ENCODE peak calls at places on chromosomes 12 and 14, in six cellular contexts. One of them, this sample, is unnamed.
A peak's percentile ranks its signal among the peaks of the same experiment; 100 is the strongest.

GRCh38 chr12:57276935-57277563 is 26.1 kb upstream of the STAC3 start:
- DNase-seq in BJ: no peak
- DNase-seq in AG10803: peak; percentile 25
- DNase-seq in activated CD8-positive, alpha-beta memory T cell treated with anti-CD3 and anti-CD28 coated beads, Interleukin-2, amount 50 U/mL, for 4 hours: no peak
- DNase-seq in stimulated activated CD4-positive, alpha-beta T cell treated with anti-CD3 and anti-CD28 coated beads, Interleukin-2, amount 100 ng/mL, for 24 hours: no peak
- DNase-seq in GM04504: no peak
- DNase-seq in this sample: no peak

GRCh38 chr12:10361622-10362021 is 28.2 kb downstream of the KLRK1 start:
- DNase-seq in AG10803: peak; percentile 29
- DNase-seq in GM04504: no peak
- DNase-seq in BJ: no peak
- DNase-seq in stimulated activated CD4-positive, alpha-beta T cell treated with anti-CD3 and anti-CD28 coated beads, Interleukin-2, amount 100 ng/mL, for 24 hours: no peak
- DNase-seq in activated CD8-positive, alpha-beta memory T cell treated with anti-CD3 and anti-CD28 coated beads, Interleukin-2, amount 50 U/mL, for 4 hours: no peak
- DNase-seq in this sample: peak; percentile 16

GRCh38 chr14:55084648-55085441 is 33.4 kb downstream of the MAPK1IP1L start:
- DNase-seq in stimulated activated CD4-positive, alpha-beta T cell treated with anti-CD3 and anti-CD28 coated beads, Interleukin-2, amount 100 ng/mL, for 24 hours: no peak
- DNase-seq in GM04504: no peak
- DNase-seq in BJ: no peak
- DNase-seq in activated CD8-positive, alpha-beta memory T cell treated with anti-CD3 and anti-CD28 coated beads, Interleukin-2, amount 50 U/mL, for 4 hours: no peak
- DNase-seq in AG10803: no peak
- DNase-seq in this sample: no peak

GRCh38 chr14:62847168-62847567 is 198.1 kb downstream of the KCNH5 start:
- DNase-seq in activated CD8-positive, alpha-beta memory T cell treated with anti-CD3 and anti-CD28 coated beads, Interleukin-2, amount 50 U/mL, for 4 hours: no peak
- DNase-seq in BJ: no peak
- DNase-seq in GM04504: no peak
- DNase-seq in AG10803: no peak
- DNase-seq in stimulated activated CD4-positive, alpha-beta T cell treated with anti-CD3 and anti-CD28 coated beads, Interleukin-2, amount 100 ng/mL, for 24 hours: no peak
- DNase-seq in this sample: no peak

GRCh38 chr14:105364100-105364708 is 34.1 kb upstream of the TEX22 start:
- DNase-seq in GM04504: peak; percentile 37
- DNase-seq in activated CD8-positive, alpha-beta memory T cell treated with anti-CD3 and anti-CD28 coated beads, Interleukin-2, amount 50 U/mL, for 4 hours: peak; percentile 51
- DNase-seq in BJ: peak; percentile 44
- DNase-seq in stimulated activated CD4-positive, alpha-beta T cell treated with anti-CD3 and anti-CD28 coated beads, Interleukin-2, amount 100 ng/mL, for 24 hours: peak; percentile 30
- DNase-seq in AG10803: peak; percentile 73
- DNase-seq in this sample: no peak

GRCh38 chr12:51695241-51696010 is 104.4 kb downstream of the SCN8A start:
- DNase-seq in activated CD8-positive, alpha-beta memory T cell treated with anti-CD3 and anti-CD28 coated beads, Interleukin-2, amount 50 U/mL, for 4 hours: no peak
- DNase-seq in AG10803: peak; percentile 82
- DNase-seq in stimulated activated CD4-positive, alpha-beta T cell treated with anti-CD3 and anti-CD28 coated beads, Interleukin-2, amount 100 ng/mL, for 24 hours: no peak
- DNase-seq in BJ: peak; percentile 35
- DNase-seq in GM04504: peak; percentile 26
- DNase-seq in this sample: no peak

GRCh38 chr12:112321277-112321676 is 61.0 kb downstream of the HECTD4 start:
- DNase-seq in BJ: no peak
- DNase-seq in AG10803: no peak
- DNase-seq in stimulated activated CD4-positive, alpha-beta T cell treated with anti-CD3 and anti-CD28 coated beads, Interleukin-2, amount 100 ng/mL, for 24 hours: no peak
- DNase-seq in activated CD8-positive, alpha-beta memory T cell treated with anti-CD3 and anti-CD28 coated beads, Interleukin-2, amount 50 U/mL, for 4 hours: no peak
- DNase-seq in GM04504: no peak
- DNase-seq in this sample: no peak

GRCh38 chr14:102605026-102605425 is 12.6 kb downstream of the RCOR1 start:
- DNase-seq in AG10803: no peak
- DNase-seq in GM04504: no peak
- DNase-seq in stimulated activated CD4-positive, alpha-beta T cell treated with anti-CD3 and anti-CD28 coated beads, Interleukin-2, amount 100 ng/mL, for 24 hours: no peak
- DNase-seq in BJ: no peak
- DNase-seq in activated CD8-positive, alpha-beta memory T cell treated with anti-CD3 and anti-CD28 coated beads, Interleukin-2, amount 50 U/mL, for 4 hours: no peak
- DNase-seq in this sample: peak; percentile 46

GRCh38 chr12:58803893-58804292 is 116.4 kb downstream of the LRIG3 start:
- DNase-seq in activated CD8-positive, alpha-beta memory T cell treated with anti-CD3 and anti-CD28 coated beads, Interleukin-2, amount 50 U/mL, for 4 hours: no peak
- DNase-seq in stimulated activated CD4-positive, alpha-beta T cell treated with anti-CD3 and anti-CD28 coated beads, Interleukin-2, amount 100 ng/mL, for 24 hours: no peak
- DNase-seq in AG10803: peak; percentile 85
- DNase-seq in GM04504: peak; percentile 60
- DNase-seq in BJ: peak; percentile 54
- DNase-seq in this sample: no peak

GRCh38 chr12:124379938-124380754 is 85.3 kb downstream of the RFLNA start:
- DNase-seq in GM04504: no peak
- DNase-seq in BJ: no peak
- DNase-seq in AG10803: peak; percentile 89
- DNase-seq in stimulated activated CD4-positive, alpha-beta T cell treated with anti-CD3 and anti-CD28 coated beads, Interleukin-2, amount 100 ng/mL, for 24 hours: no peak
- DNase-seq in activated CD8-positive, alpha-beta memory T cell treated with anti-CD3 and anti-CD28 coated beads, Interleukin-2, amount 50 U/mL, for 4 hours: no peak
- DNase-seq in this sample: no peak

GRCh38 chr14:39322807-39323206 is 89.1 kb downstream of the MIA2 start:
- DNase-seq in stimulated activated CD4-positive, alpha-beta T cell treated with anti-CD3 and anti-CD28 coated beads, Interleukin-2, amount 100 ng/mL, for 24 hours: no peak
- DNase-seq in AG10803: peak; percentile 67
- DNase-seq in GM04504: no peak
- DNase-seq in activated CD8-positive, alpha-beta memory T cell treated with anti-CD3 and anti-CD28 coated beads, Interleukin-2, amount 50 U/mL, for 4 hours: no peak
- DNase-seq in BJ: peak; percentile 57
- DNase-seq in this sample: no peak

GRCh38 chr12:17976202-17976601 is 113.8 kb downstream of the RERGL start:
- DNase-seq in AG10803: no peak
- DNase-seq in GM04504: no peak
- DNase-seq in stimulated activated CD4-positive, alpha-beta T cell treated with anti-CD3 and anti-CD28 coated beads, Interleukin-2, amount 100 ng/mL, for 24 hours: no peak
- DNase-seq in BJ: no peak
- DNase-seq in activated CD8-positive, alpha-beta memory T cell treated with anti-CD3 and anti-CD28 coated beads, Interleukin-2, amount 50 U/mL, for 4 hours: no peak
- DNase-seq in this sample: peak; percentile 2

GRCh38 chr12:76957306-76957705 is 78.5 kb upstream of the CSRP2 start:
- DNase-seq in activated CD8-positive, alpha-beta memory T cell treated with anti-CD3 and anti-CD28 coated beads, Interleukin-2, amount 50 U/mL, for 4 hours: no peak
- DNase-seq in BJ: no peak
- DNase-seq in AG10803: no peak
- DNase-seq in GM04504: no peak
- DNase-seq in stimulated activated CD4-positive, alpha-beta T cell treated with anti-CD3 and anti-CD28 coated beads, Interleukin-2, amount 100 ng/mL, for 24 hours: no peak
- DNase-seq in this sample: no peak

GRCh38 chr12:3791475-3791874 is 38.6 kb upstream of the CRACR2A start:
- DNase-seq in stimulated activated CD4-positive, alpha-beta T cell treated with anti-CD3 and anti-CD28 coated beads, Interleukin-2, amount 100 ng/mL, for 24 hours: no peak
- DNase-seq in activated CD8-positive, alpha-beta memory T cell treated with anti-CD3 and anti-CD28 coated beads, Interleukin-2, amount 50 U/mL, for 4 hours: no peak
- DNase-seq in GM04504: no peak
- DNase-seq in BJ: no peak
- DNase-seq in AG10803: no peak
- DNase-seq in this sample: no peak